ENCODE peak calls at places on chromosomes 16 and 17, in four cellular contexts. L, C, S and W are unnamed samples.

GRCh38 chr16:46743232-46743719 is 4.9 kb downstream of the MYLK3 start:
- DNase-seq in L (no peak), S (no peak), C (peak; percentile 83), W (peak; percentile 33)

GRCh38 chr16:84618428-84619102 is 687 bp upstream of the COTL1 start:
- DNase-seq in C (peak; percentile 81), S (no peak), L (peak; percentile 80), W (peak; percentile 65)

GRCh38 chr17:59753522-59754467 is 46.3 kb downstream of the VMP1 start:
- DNase-seq in C (peak; percentile 88), L (no peak), S (peak; percentile 73), W (peak; percentile 88)

GRCh38 chr17:55413825-55414489 is 7.7 kb downstream of the MMD start:
- DNase-seq in L (no peak), C (no peak), S (no peak), W (no peak)

GRCh38 chr16:8863594-8864424 is 5.0 kb downstream of the CARHSP1 start:
- DNase-seq in S (no peak), C (peak; percentile 74), L (no peak), W (peak; percentile 100)

GRCh38 chr17:30950669-30951399 is 20.0 kb upstream of the RNF135 start:
- DNase-seq in L (no peak), S (no peak), C (no peak), W (peak; percentile 91)

GRCh38 chr17:65557349-65558310 is 3.8 kb downstream of the AXIN2 start:
- DNase-seq in L (no peak), C (no peak), S (no peak), W (peak; percentile 99)

GRCh38 chr17:41971721-41972523 is 5.3 kb downstream of the CNP start:
- DNase-seq in C (no peak), L (no peak), S (no peak), W (no peak)

GRCh38 chr17:78394209-78394608 is 15.8 kb downstream of the PGS1 start:
- DNase-seq in S (no peak), C (no peak), L (no peak), W (no peak)

GRCh38 chr17:44043326-44043725 is 23.1 kb downstream of the LSM12 start:
- DNase-seq in C (no peak), S (no peak), L (no peak), W (no peak)

GRCh38 chr17:42683407-42684031 is 1.2 kb downstream of the CNTNAP1 start:
- DNase-seq in C (no peak), S (no peak), L (peak; percentile 66), W (no peak)

GRCh38 chr17:18225121-18225561 is 294 bp upstream of the LLGL1 start:
- DNase-seq in C (peak; percentile 95), L (peak; percentile 96), S (peak; percentile 34), W (peak; percentile 87)

GRCh38 chr16:25895371-25895770 is 203.6 kb downstream of the HS3ST4 start:
- DNase-seq in S (no peak), L (no peak), C (no peak), W (no peak)

GRCh38 chr17:74796211-74796610 is 20.1 kb upstream of the NAT9 start:
- DNase-seq in C (no peak), L (no peak), S (no peak), W (no peak)

GRCh38 chr16:55656695-55657092 is 906 bp downstream of the SLC6A2 start:
- DNase-seq in C (no peak), L (peak; percentile 63), S (no peak), W (no peak)

DNA sequence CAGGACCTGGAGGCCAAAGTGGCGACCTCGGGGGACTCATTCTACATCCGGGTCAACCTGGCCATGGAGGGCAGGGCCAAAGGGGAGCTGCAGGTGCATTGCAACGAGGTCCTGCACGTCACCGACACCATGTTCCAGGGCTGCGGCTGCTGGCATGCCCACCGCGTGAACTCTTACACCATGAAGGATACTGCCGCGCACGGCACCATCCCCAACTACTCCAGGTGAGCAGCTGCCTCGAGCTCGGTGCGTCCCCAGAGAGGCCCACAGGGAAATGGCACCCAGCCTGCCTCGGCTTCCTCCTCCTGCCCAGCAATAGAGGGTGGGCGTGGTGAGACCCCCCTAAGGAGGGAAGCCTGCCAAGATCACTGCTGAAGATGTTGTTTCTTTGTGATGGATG is 17.9 kb downstream of the SGSH start:
- DNase-seq in L (no peak), S (no peak), C (no peak), W (no peak)
- TF ChIP-seq BRCA1 in L (no peak), S (no peak), C (no peak), W (no peak)

GRCh38 chr16:22681881-22682291 is 132.1 kb upstream of the HS3ST2 start:
- DNase-seq in S (no peak), L (no peak), C (no peak), W (no peak)

GRCh38 chr16:22683258-22683657 is 130.7 kb upstream of the HS3ST2 start:
- DNase-seq in S (no peak), L (no peak), C (no peak), W (no peak)

GRCh38 chr16:22683730-22684280 is 130.2 kb upstream of the HS3ST2 start:
- DNase-seq in C (no peak), S (no peak), L (no peak), W (no peak)

GRCh38 chr16:22684282-22685161 is 129.4 kb upstream of the HS3ST2 start:
- DNase-seq in S (no peak), L (no peak), C (no peak), W (no peak)

DNA sequence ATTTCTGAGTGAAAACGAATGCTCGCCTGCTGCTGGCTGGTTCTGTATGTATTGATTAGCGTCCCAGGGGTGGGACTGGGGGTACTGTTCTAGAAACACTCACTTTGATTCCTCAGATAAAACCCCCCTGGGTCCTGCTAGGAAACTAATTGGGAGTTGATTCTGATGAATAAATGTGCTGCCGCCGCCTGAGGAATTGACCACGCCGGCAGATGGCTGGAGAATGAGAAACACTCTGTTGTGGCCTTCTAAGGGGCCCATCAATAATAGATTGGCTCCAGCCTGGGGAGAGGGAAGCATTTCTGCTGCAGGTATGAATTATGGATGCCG is 132.4 kb upstream of the HS3ST2 start:
- DNase-seq in C (no peak), L (no peak), S (no peak), W (no peak)
- TF ChIP-seq BRCA1 in C (no peak), L (no peak), S (no peak), W (no peak)

DNA sequence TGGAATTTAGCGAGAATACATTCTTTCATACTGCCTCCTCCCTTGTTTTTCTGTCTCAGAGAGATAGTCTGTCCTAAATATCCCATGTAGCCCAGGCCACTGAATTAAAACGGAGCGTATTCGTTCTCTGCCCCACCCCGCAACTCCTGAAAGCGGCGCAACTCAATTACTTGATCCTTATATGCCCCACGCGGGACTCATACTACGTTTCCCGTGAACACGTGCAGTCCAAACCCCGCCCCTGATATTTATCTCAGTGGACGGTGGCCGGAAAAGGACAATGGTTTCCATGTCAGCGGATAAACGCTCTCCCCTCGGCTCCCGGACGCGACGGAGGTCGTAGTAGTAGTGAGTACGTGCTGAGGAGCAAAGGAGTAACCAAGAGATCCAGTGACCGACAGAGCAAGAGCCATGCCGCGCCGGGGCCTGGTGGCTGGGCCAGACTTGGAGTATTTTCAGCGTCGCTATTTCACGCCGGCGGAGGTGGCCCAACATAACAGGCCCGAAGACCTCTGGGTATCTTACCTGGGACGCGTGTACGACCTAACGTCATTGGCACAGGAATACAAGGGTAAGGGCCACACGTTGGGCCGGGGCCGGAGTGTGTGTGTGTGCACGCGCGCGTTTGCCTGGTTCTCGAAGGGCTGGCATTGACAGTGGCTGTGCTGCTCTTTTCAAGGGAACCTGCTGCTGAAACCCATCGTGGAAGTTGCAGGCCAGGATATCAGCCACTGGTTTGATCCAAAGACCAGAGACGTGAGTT is at the start of gene CYB5D1:
- DNase-seq in L (peak; percentile 91), C (peak; percentile 91), S (no peak), W (peak; percentile 90)
- TF ChIP-seq BRCA1 in L (no peak), C (no peak), S (no peak), W (no peak)

DNA sequence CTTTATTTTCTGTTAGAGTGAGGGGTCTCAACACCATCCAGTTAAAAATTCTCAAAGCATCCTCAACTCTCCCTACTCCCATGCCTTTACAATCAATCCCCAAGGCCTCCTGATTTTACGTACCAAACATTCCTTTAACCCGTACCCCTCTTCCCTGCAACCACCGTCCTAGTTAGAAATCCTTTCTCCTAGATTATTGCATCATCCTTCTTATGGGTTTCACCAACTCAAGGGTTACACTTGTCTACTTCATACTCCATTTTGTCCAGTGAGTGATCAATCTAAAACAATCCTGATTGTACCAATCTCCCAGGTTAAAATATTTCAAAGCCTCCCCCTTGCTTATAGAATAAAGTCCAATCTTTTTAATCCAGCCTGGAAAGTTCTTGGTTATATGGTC is 24.7 kb downstream of the SOX9 start:
- DNase-seq in S (no peak), C (no peak), L (no peak), W (no peak)
- TF ChIP-seq BRCA1 in S (no peak), C (no peak), L (no peak), W (no peak)

DNA sequence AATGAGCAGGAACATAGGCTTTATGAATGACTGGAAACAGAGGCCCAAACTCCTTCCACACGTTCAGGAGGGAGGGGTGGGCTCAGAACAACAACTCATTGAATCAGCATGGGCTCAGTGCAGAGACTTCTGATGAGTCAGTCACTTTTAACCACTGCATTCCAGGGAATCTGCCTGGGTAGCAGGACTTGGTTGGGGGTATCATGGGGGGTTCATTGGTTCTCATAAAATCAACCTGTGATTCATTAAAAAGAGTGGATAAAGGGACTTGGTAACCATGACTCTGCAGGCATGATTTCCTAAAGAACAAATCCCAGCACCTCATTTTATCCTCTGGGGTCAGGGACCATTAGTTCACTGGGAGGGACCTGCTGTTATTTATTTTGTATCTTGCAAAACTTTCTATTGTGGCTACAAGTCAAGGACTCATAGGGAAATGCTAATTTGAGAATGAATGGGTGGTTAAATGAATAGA is 13.8 kb downstream of the ITGB3 start:
- DNase-seq in L (no peak), C (no peak), S (no peak), W (peak; percentile 30)
- TF ChIP-seq BRCA1 in L (no peak), C (no peak), S (no peak), W (no peak)

GRCh38 chr17:35726609-35727460 is 4.6 kb upstream of the RASL10B start:
- DNase-seq in L (peak; percentile 51), C (no peak), S (no peak), W (peak; percentile 66)
- TF ChIP-seq BRCA1 in L (no peak), C (no peak), S (no peak), W (no peak)

GRCh38 chr16:13453938-13454553 is 465.9 kb upstream of the ERCC4 start:
- DNase-seq in C (peak; percentile 50), S (no peak), L (peak; percentile 72), W (peak; percentile 38)
- TF ChIP-seq BRCA1 in C (no peak), S (no peak), L (no peak), W (no peak)

GRCh38 chr17:27603870-27604794 is 26.9 kb upstream of the LGALS9 start:
- DNase-seq in C (no peak), L (no peak), S (no peak), W (no peak)
- TF ChIP-seq BRCA1 in C (no peak), L (no peak), S (no peak), W (no peak)